ENCODE peak calls at places on chromosomes 6 and 20, in seven cellular contexts. B is CD8-positive, alpha-beta memory T cell; K is endodermal cell; M is stimulated activated CD4-positive, alpha-beta T cell treated with anti-CD3 and anti-CD28 coated beads, Interleukin-4, amount 100 ng/mL, for 48 hours; O is NCI-H1694 treated with DMSO at 0.1 percent for 48 hours; N is central memory CD4-positive, alpha-beta T cell; P is activated CD8-positive, alpha-beta memory T cell treated with anti-CD3 and anti-CD28 coated beads, Interleukin-2, amount 10 ng/mL, durations not matched to agents 7 days and 5 days. X is an unnamed sample.

GRCh38 chr6:12033770-12034169 is 21.7 kb downstream of the HIVEP1 start:
- DNase-seq in B (no peak), K (no peak), M (no peak), O (no peak), N (no peak), P (no peak), X (no peak)

GRCh38 chr20:48879609-48880008 is 41.9 kb upstream of the ARFGEF2 start:
- DNase-seq in B (no peak), K (no peak), M (no peak), O (no peak), N (no peak), P (no peak), X (no peak)

GRCh38 chr20:17568972-17569471 is 853 bp upstream of the DSTN start:
- DNase-seq in B (peak), K (peak), M (no peak), O (no peak), N (peak), P (no peak), X (peak)

GRCh38 chr6:41455818-41456217 is 90.4 kb upstream of the FOXP4 start:
- DNase-seq in B (no peak), K (peak), M (no peak), O (no peak), N (no peak), P (no peak), X (no peak)

GRCh38 chr20:23995905-23996666 is 7.5 kb upstream of the GGTLC1 start:
- DNase-seq in B (peak), K (peak), M (peak), O (peak), N (peak), P (peak), X (peak)

GRCh38 chr6:32252326-32253009 is 28.6 kb upstream of the NOTCH4 start:
- DNase-seq in B (no peak), K (no peak), M (no peak), O (no peak), N (no peak), P (no peak), X (no peak)

GRCh38 chr6:107991061-107991460 is 33.1 kb upstream of the SEC63 start:
- DNase-seq in B (no peak), K (no peak), M (no peak), O (no peak), N (no peak), P (no peak), X (no peak)

GRCh38 chr20:41135187-41135887 is 2.0 kb upstream of the PLCG1 start:
- DNase-seq in B (peak), K (peak), M (no peak), O (peak), N (peak), P (peak), X (no peak)

GRCh38 chr6:32664827-32665362 is 1.6 kb downstream of the HLA-DQB1 start:
- DNase-seq in B (peak), K (peak), M (no peak), O (no peak), N (no peak), P (peak), X (no peak)

GRCh38 chr6:12761376-12762115 is 45.0 kb downstream of the PHACTR1 start:
- DNase-seq in B (no peak), K (no peak), M (no peak), O (no peak), N (no peak), P (no peak), X (no peak)

GRCh38 chr6:43953794-43954310 is 173.4 kb downstream of the MRPL14 start:
- DNase-seq in B (no peak), K (peak), M (no peak), O (no peak), N (no peak), P (no peak), X (no peak)

X was measured in astrocyte of the cerebellum.